ENCODE peak calls at places on chromosomes 5 and 9, in six cellular contexts. G is IMR-90, I is neuronal stem cell, L is H9, R is trophoblast cell, H is H1. F is an unnamed sample.
A peak's percentile ranks its signal among the peaks of the same experiment; 100 is the strongest.

GRCh38 chr9:20989923-20990341 is 41.5 kb downstream of the HACD4 start:
- DNase-seq in G (no peak), I (no peak), L (no peak), R (no peak), H (no peak), F (no peak)

GRCh38 chr5:54904425-54904824 is 81.0 kb downstream of the ESM1 start:
- DNase-seq in G (peak; percentile 73), I (peak; percentile 18), L (peak; percentile 36), R (peak; percentile 37), H (no peak), F (peak; percentile 65)

GRCh38 chr9:38082456-38083287 is 13.6 kb upstream of the SHB start:
- DNase-seq in G (no peak), I (no peak), L (no peak), R (no peak), H (no peak), F (no peak)

GRCh38 chr9:83444110-83444509 is 94.1 kb downstream of the FRMD3 start:
- DNase-seq in G (no peak), I (no peak), L (no peak), R (peak; percentile 18), H (no peak), F (no peak)

GRCh38 chr5:155728146-155728856 is 598.7 kb upstream of the SGCD start:
- DNase-seq in G (peak; percentile 16), I (peak; percentile 52), L (peak; percentile 72), R (no peak), H (no peak), F (peak; percentile 11)

GRCh38 chr5:158769702-158770101 is 330.0 kb downstream of the EBF1 start:
- DNase-seq in G (no peak), I (no peak), L (no peak), R (no peak), H (no peak), F (no peak)

GRCh38 chr5:91125916-91126315 is 257.2 kb downstream of the ARRDC3 start:
- DNase-seq in G (no peak), I (no peak), L (no peak), R (no peak), H (no peak), F (no peak)

GRCh38 chr5:59684388-59685003 is 209.0 kb downstream of the PDE4D start:
- DNase-seq in G (no peak), I (no peak), L (no peak), R (no peak), H (no peak), F (no peak)

GRCh38 chr9:7570107-7570720 is 229.4 kb downstream of the DMAC1 start:
- DNase-seq in G (peak; percentile 33), I (peak; percentile 51), L (peak; percentile 65), R (peak; percentile 78), H (peak; percentile 76), F (peak; percentile 49)

GRCh38 chr5:162882629-162883028 is 554.8 kb upstream of the CCNG1 start:
- DNase-seq in G (no peak), I (no peak), L (no peak), R (no peak), H (no peak), F (no peak)

GRCh38 chr5:1515921-1516571 is 7.7 kb downstream of the LPCAT1 start:
- DNase-seq in G (peak; percentile 55), I (no peak), L (peak; percentile 62), R (peak; percentile 98), H (peak; percentile 61), F (peak; percentile 65)

GRCh38 chr9:127032256-127032655 is 90.2 kb downstream of the ANGPTL2 start:
- DNase-seq in G (no peak), I (no peak), L (no peak), R (no peak), H (no peak), F (no peak)

GRCh38 chr9:121972501-121972981 is 120.6 kb downstream of the TTLL11 start:
- DNase-seq in G (peak; percentile 47), I (no peak), L (no peak), R (peak; percentile 12), H (no peak), F (peak; percentile 35)

GRCh38 chr9:115614931-115615401 is 497.0 kb upstream of the TNC start:
- DNase-seq in G (peak; percentile 45), I (no peak), L (no peak), R (peak; percentile 82), H (no peak), F (peak; percentile 39)

GRCh38 chr5:103435136-103435914 is 127.3 kb downstream of the NUDT12 start:
- DNase-seq in G (no peak), I (no peak), L (no peak), R (no peak), H (no peak), F (no peak)
- H4K91ac ChIP-seq in G (no peak overlapping the region), I (no peak overlapping the region), L (no peak overlapping the region), R (no peak overlapping the region), H (no peak overlapping the region), F (no peak overlapping the region)

GRCh38 chr5:167814828-167815227 is 476.6 kb upstream of the WWC1 start:
- DNase-seq in G (peak; percentile 88), I (no peak), L (peak; percentile 61), R (no peak), H (no peak), F (peak; percentile 96)
- H2BK5ac ChIP-seq in G (no peak overlapping the region), I (no peak overlapping the region), L (no peak overlapping the region), R (no peak overlapping the region), H (no peak overlapping the region), F (no peak overlapping the region)

GRCh38 chr5:15594922-15595568 is 95.1 kb downstream of the FBXL7 start:
- DNase-seq in G (no peak), I (no peak), L (no peak), R (no peak), H (no peak), F (peak; percentile 18)
- H4K91ac ChIP-seq in G (no peak overlapping the region), I (no peak overlapping the region), L (no peak overlapping the region), R (no peak overlapping the region), H (no peak overlapping the region), F (no peak overlapping the region)

DNA sequence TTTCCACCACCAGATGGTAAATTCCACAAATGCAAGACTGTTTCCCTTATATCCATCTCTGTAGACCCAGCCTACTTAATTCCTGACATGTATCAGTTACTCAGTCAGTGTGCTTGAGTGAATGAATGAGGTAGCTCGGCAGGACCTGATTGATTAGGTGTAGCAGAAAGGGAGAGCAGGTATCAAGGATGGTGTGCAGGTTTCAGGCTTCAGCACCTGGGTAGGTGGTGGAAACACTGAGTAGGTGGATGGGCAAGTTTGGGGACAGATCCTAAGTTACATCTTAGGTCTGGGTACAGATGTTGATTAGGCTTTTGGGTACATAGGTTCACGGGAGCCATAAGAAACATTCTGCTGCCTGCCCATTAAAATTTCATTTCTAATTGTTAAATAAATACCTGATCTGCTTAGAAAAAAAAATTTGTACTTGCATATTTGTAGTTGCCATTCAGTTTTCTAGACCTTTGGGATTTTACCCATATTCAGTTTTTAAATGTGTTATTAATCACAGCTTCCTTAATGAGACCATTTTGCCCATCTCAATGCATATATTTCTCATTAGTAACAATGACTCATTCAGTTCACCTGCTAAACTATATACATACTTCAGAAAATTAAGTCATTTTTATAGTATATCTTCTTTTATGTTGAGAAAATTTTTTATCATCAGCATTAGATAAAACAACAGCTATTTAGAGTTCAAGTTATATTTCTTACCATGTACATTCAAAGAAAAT is 111.8 kb downstream of the INIP start:
- DNase-seq in G (no peak), I (no peak), L (no peak), R (no peak), H (no peak), F (no peak)
- H2BK5ac ChIP-seq in G (no peak overlapping the region), I (no peak overlapping the region), L (no peak overlapping the region), R (no peak overlapping the region), H (no peak overlapping the region), F (no peak overlapping the region)

GRCh38 chr9:35229779-35230143 is 68.0 kb downstream of the UNC13B start:
- DNase-seq in G (no peak), I (no peak), L (no peak), R (no peak), H (no peak), F (no peak)

GRCh38 chr9:35226685-35227084 is 64.9 kb downstream of the UNC13B start:
- DNase-seq in G (no peak), I (no peak), L (no peak), R (no peak), H (no peak), F (no peak)

GRCh38 chr9:35229066-35229778 is 67.4 kb downstream of the UNC13B start:
- DNase-seq in G (no peak), I (no peak), L (no peak), R (peak; percentile 69), H (no peak), F (no peak)

GRCh38 chr9:35227283-35227682 is 65.5 kb downstream of the UNC13B start:
- DNase-seq in G (no peak), I (no peak), L (no peak), R (no peak), H (no peak), F (no peak)

GRCh38 chr9:35225677-35226076 is 63.9 kb downstream of the UNC13B start:
- DNase-seq in G (no peak), I (no peak), L (no peak), R (no peak), H (no peak), F (no peak)
- H4K91ac ChIP-seq in G (no peak overlapping the region), I (no peak overlapping the region), L (no peak overlapping the region), R (no peak overlapping the region), H (no peak overlapping the region), F (no peak overlapping the region)

DNA sequence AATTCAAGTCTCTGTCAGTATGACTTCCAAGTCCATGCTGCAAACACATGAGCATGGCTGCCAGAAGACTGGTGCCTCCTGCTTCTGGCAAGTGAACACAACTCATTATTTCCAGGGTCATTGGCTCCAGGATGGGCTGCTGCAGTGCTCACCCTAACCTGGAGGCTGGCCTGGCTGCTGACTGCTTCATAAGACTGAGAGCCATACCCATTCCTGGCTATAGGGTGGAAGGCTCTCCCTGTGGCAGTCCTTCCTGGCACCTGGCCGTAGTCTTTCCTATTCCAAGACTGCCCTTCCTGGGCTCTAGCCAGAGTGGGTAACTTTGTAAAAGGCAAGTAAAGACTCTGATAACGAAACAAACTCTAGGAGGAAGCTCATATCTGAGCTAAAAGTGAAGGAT is 51.2 kb downstream of the CXXC5 start:
- DNase-seq in G (no peak), I (no peak), L (no peak), R (no peak), H (no peak), F (no peak)
- H2BK5ac ChIP-seq in G (no peak overlapping the region), I (no peak overlapping the region), L (no peak overlapping the region), R (peak overlapping the region; percentile 76), H (peak overlapping the region; percentile 1), F (no peak overlapping the region)

DNA sequence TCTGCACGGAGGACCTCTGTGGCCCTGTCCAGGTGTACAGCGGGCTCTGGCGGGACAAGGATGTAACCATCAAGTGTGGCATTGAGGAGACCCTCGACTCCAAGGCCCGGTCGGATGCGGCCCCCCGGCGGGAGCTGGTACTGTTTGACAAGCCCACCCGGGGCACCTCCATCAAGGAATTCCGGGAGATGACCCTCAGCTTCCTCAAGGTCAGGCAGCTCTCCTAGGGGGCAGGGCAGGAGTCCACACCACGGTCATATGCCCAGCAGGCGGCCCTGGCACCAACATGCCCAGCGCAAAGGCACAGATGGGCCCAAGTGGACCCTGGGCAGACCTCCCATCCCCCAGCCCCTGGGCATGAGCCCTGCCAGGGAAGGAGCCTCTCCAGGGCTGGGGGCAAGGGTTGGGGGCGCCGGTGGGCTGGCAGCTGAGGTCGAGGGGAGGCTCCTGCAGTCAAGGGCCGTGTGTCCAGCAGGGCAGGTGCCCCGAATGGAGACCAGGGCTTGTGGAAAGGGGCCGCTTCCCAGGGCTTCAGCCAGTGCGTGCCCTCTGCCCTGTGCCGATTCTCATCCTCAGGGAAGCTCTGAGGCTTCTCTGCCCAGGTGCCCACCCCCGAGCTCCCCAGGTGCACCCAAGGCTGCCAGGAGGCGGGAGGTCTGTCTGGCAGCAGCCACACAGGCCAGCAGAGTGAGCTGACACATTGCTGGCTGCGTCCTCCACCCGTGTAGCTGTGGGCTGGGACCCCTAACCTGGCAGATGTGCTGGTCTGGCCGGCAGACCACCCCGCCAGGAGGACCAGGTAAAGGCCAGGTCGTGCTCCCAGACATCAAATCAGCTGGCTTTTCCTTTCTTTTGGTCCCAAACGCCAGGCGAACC is 10.0 kb downstream of the DIPK1B start:
- DNase-seq in G (no peak), I (no peak), L (no peak), R (no peak), H (no peak), F (no peak)
- H4K91ac ChIP-seq in G (no peak overlapping the region), I (no peak overlapping the region), L (no peak overlapping the region), R (no peak overlapping the region), H (no peak overlapping the region), F (no peak overlapping the region)

F was measured in mesenchymal stem cell.